ENCODE peak calls at places on chromosomes 7 and 10, in seven cellular contexts. One of them, this sample, is unnamed. For H3K4me1, the result is how much of the 10 kb centered on the place peaks cover.

GRCh38 chr7:55509322-55509721 is 63.0 kb downstream of the VOPP1 start:
- DNase-seq in GM23248: peak
- DNase-seq in MM.1S: peak
- DNase-seq in adrenal gland: no peak
- DNase-seq in stomach: no peak
- DNase-seq in CD8-positive, alpha-beta memory T cell: no peak
- DNase-seq in esophagus squamous epithelium: no peak
- DNase-seq in this sample: no peak

GRCh38 chr7:139081584-139081983 is 27.9 kb downstream of the ZC3HAV1 start:
- DNase-seq in GM23248: no peak
- DNase-seq in MM.1S: no peak
- DNase-seq in adrenal gland: no peak
- DNase-seq in stomach: no peak
- DNase-seq in CD8-positive, alpha-beta memory T cell: no peak
- DNase-seq in esophagus squamous epithelium: no peak
- DNase-seq in this sample: no peak

GRCh38 chr10:109982812-109983211 is 25.0 kb upstream of the ADD3 start:
- DNase-seq in GM23248: no peak
- DNase-seq in MM.1S: no peak
- DNase-seq in adrenal gland: no peak
- DNase-seq in stomach: no peak
- DNase-seq in CD8-positive, alpha-beta memory T cell: no peak
- DNase-seq in esophagus squamous epithelium: no peak
- DNase-seq in this sample: no peak

GRCh38 chr10:99812177-99812576 is 29.7 kb downstream of the ABCC2 start:
- DNase-seq in GM23248: no peak
- DNase-seq in MM.1S: no peak
- DNase-seq in adrenal gland: no peak
- DNase-seq in stomach: no peak
- DNase-seq in CD8-positive, alpha-beta memory T cell: no peak
- DNase-seq in esophagus squamous epithelium: no peak
- DNase-seq in this sample: no peak

GRCh38 chr7:30994206-30995100 is 30.7 kb downstream of the GHRHR start:
- DNase-seq in GM23248: no peak
- DNase-seq in MM.1S: no peak
- DNase-seq in adrenal gland: no peak
- DNase-seq in stomach: no peak
- DNase-seq in CD8-positive, alpha-beta memory T cell: no peak
- DNase-seq in esophagus squamous epithelium: no peak
- DNase-seq in this sample: no peak

GRCh38 chr10:42949287-42949686 is 127.6 kb upstream of the RET start:
- DNase-seq in GM23248: no peak
- DNase-seq in MM.1S: no peak
- DNase-seq in adrenal gland: no peak
- DNase-seq in stomach: no peak
- DNase-seq in CD8-positive, alpha-beta memory T cell: no peak
- DNase-seq in esophagus squamous epithelium: no peak
- DNase-seq in this sample: no peak

GRCh38 chr10:48946891-48947500 is 7.4 kb upstream of the LRRC18 start:
- DNase-seq in GM23248: no peak
- DNase-seq in MM.1S: no peak
- DNase-seq in adrenal gland: no peak
- DNase-seq in stomach: no peak
- DNase-seq in CD8-positive, alpha-beta memory T cell: no peak
- DNase-seq in esophagus squamous epithelium: no peak
- DNase-seq in this sample: no peak

GRCh38 chr10:125567529-125567928 is 115.4 kb downstream of the TEX36 start:
- DNase-seq in GM23248: no peak
- DNase-seq in MM.1S: no peak
- DNase-seq in adrenal gland: no peak
- DNase-seq in stomach: no peak
- DNase-seq in CD8-positive, alpha-beta memory T cell: no peak
- DNase-seq in esophagus squamous epithelium: no peak
- DNase-seq in this sample: no peak

GRCh38 chr7:19107392-19108147 is 9.9 kb downstream of the TWIST1 start:
- DNase-seq in GM23248: peak
- DNase-seq in MM.1S: peak
- DNase-seq in adrenal gland: peak
- DNase-seq in stomach: no peak
- DNase-seq in CD8-positive, alpha-beta memory T cell: no peak
- DNase-seq in esophagus squamous epithelium: no peak
- DNase-seq in this sample: no peak

GRCh38 chr10:105742184-105742583 is 1101.1 kb downstream of the SORCS3 start:
- DNase-seq in GM23248: no peak
- DNase-seq in MM.1S: no peak
- DNase-seq in adrenal gland: peak
- DNase-seq in stomach: peak
- DNase-seq in CD8-positive, alpha-beta memory T cell: no peak
- DNase-seq in esophagus squamous epithelium: no peak
- DNase-seq in this sample: no peak

GRCh38 chr10:79053481-79054202 is 15.1 kb upstream of the ZMIZ1 start:
- DNase-seq in GM23248: no peak
- DNase-seq in MM.1S: no peak
- DNase-seq in adrenal gland: no peak
- DNase-seq in stomach: no peak
- DNase-seq in CD8-positive, alpha-beta memory T cell: no peak
- DNase-seq in esophagus squamous epithelium: no peak
- DNase-seq in this sample: peak

GRCh38 chr7:41188163-41189130 is 514.4 kb downstream of the INHBA start:
- DNase-seq in GM23248: peak
- DNase-seq in MM.1S: no peak
- DNase-seq in adrenal gland: no peak
- DNase-seq in stomach: no peak
- DNase-seq in CD8-positive, alpha-beta memory T cell: no peak
- DNase-seq in esophagus squamous epithelium: no peak
- DNase-seq in this sample: no peak

GRCh38 chr10:10796774-10797415 is 220.8 kb upstream of the CELF2 start:
- DNase-seq in GM23248: peak
- DNase-seq in MM.1S: no peak
- DNase-seq in adrenal gland: no peak
- DNase-seq in stomach: no peak
- DNase-seq in CD8-positive, alpha-beta memory T cell: no peak
- DNase-seq in esophagus squamous epithelium: no peak
- DNase-seq in this sample: no peak

GRCh38 chr10:126670886-126671285 is 393 bp upstream of the C10orf90 start:
- DNase-seq in GM23248: no peak
- DNase-seq in MM.1S: no peak
- DNase-seq in adrenal gland: no peak
- DNase-seq in stomach: no peak
- DNase-seq in CD8-positive, alpha-beta memory T cell: no peak
- DNase-seq in esophagus squamous epithelium: no peak
- DNase-seq in this sample: no peak

GRCh38 chr7:64999165-65000004 is 7.1 kb downstream of the ERV3-1 start:
- DNase-seq in GM23248: no peak
- DNase-seq in MM.1S: peak
- DNase-seq in adrenal gland: peak
- DNase-seq in stomach: peak
- DNase-seq in CD8-positive, alpha-beta memory T cell: no peak
- DNase-seq in esophagus squamous epithelium: no peak
- DNase-seq in this sample: no peak

GRCh38 chr7:128831178-128831993 is 1.2 kb downstream of the FLNC start:
- DNase-seq in GM23248: peak
- DNase-seq in MM.1S: no peak
- DNase-seq in adrenal gland: no peak
- DNase-seq in stomach: no peak
- DNase-seq in CD8-positive, alpha-beta memory T cell: no peak
- DNase-seq in esophagus squamous epithelium: no peak
- DNase-seq in this sample: peak

GRCh38 chr10:124744047-124744687 is at the start of gene FAM53B:
- DNase-seq in GM23248: peak
- DNase-seq in MM.1S: peak
- DNase-seq in adrenal gland: peak
- DNase-seq in stomach: peak
- DNase-seq in CD8-positive, alpha-beta memory T cell: peak
- DNase-seq in esophagus squamous epithelium: no peak
- DNase-seq in this sample: peak

GRCh38 chr7:156993925-156994235 is 16.6 kb downstream of the MNX1 start:
- DNase-seq in GM23248: no peak
- DNase-seq in MM.1S: no peak
- DNase-seq in adrenal gland: no peak
- DNase-seq in stomach: peak
- DNase-seq in CD8-positive, alpha-beta memory T cell: no peak
- DNase-seq in esophagus squamous epithelium: no peak
- DNase-seq in this sample: no peak

GRCh38 chr10:100347568-100348195 is 649 bp downstream of the SCD start:
- DNase-seq in GM23248: peak
- DNase-seq in MM.1S: no peak
- DNase-seq in adrenal gland: peak
- DNase-seq in stomach: no peak
- DNase-seq in CD8-positive, alpha-beta memory T cell: no peak
- DNase-seq in esophagus squamous epithelium: no peak
- DNase-seq in this sample: no peak

GRCh38 chr10:61765176-61766087 is 102.7 kb downstream of the CABCOCO1 start:
- DNase-seq in GM23248: no peak
- DNase-seq in MM.1S: no peak
- DNase-seq in adrenal gland: no peak
- DNase-seq in stomach: no peak
- DNase-seq in CD8-positive, alpha-beta memory T cell: peak
- DNase-seq in esophagus squamous epithelium: no peak
- DNase-seq in this sample: no peak

GRCh38 chr7:43462836-43463235 is 120.1 kb upstream of the STK17A start:
- DNase-seq in GM23248: peak
- DNase-seq in MM.1S: no peak
- DNase-seq in adrenal gland: no peak
- DNase-seq in stomach: no peak
- DNase-seq in CD8-positive, alpha-beta memory T cell: no peak
- DNase-seq in esophagus squamous epithelium: no peak
- DNase-seq in this sample: no peak

DNA sequence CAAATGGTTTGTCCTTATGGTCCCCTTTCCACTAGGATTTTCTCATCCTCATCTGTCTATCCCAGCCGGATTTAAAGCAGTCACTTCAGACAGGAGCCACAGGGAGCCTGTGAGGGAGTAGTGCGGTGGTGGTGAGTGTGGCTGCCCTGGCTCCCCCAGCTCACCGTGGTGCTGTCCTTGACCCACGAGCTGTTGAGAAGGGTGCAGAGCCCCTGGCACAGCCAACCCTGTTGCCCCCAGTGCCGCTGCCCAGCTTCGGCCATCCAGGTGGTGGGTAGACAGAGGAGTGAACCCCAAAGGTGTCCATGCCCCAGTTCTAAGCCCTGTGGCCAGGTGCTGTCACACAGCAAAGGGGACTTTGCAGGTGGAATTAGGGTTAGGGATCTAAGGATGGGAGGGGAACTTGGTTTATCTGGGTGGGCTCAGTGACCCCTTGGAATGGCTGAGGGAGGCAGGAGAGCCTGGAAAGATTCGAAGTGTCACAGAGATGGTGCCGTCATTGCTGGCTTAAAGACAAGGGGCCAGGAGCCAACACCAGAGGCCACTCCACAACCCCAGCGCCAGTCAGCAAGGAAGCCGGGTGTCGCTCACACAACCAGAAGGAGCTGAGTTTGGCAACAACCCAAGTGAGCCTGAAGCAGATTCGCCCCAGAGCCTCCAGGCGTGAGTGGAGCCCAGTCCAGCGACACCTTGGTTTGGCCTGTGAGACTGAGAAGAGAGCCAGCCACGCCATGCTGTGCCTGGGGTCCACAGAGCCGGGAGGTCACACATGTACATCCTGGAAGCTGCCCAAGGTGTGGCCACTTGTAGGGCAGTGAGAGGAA is 142.4 kb downstream of the ADCY1 start:
- DNase-seq in GM23248: no peak
- DNase-seq in MM.1S: no peak
- DNase-seq in adrenal gland: no peak
- DNase-seq in stomach: peak
- DNase-seq in CD8-positive, alpha-beta memory T cell: no peak
- DNase-seq in esophagus squamous epithelium: no peak
- DNase-seq in this sample: no peak
- H3K27ac ChIP-seq in GM23248: no peak
- H3K27ac ChIP-seq in MM.1S: no peak
- H3K27ac ChIP-seq in adrenal gland: no peak
- H3K27ac ChIP-seq in stomach: no peak
- H3K27ac ChIP-seq in CD8-positive, alpha-beta memory T cell: no peak
- H3K27ac ChIP-seq in esophagus squamous epithelium: no peak
- H3K27ac ChIP-seq in this sample: no peak

GRCh38 chr10:72010234-72010992 is 46.2 kb downstream of the CHST3 start:
- DNase-seq in GM23248: peak
- DNase-seq in MM.1S: no peak
- DNase-seq in adrenal gland: no peak
- DNase-seq in stomach: no peak
- DNase-seq in CD8-positive, alpha-beta memory T cell: no peak
- DNase-seq in esophagus squamous epithelium: no peak
- DNase-seq in this sample: no peak
- H3K4me1 ChIP-seq in GM23248: under half
- H3K4me1 ChIP-seq in MM.1S: under half
- H3K4me1 ChIP-seq in adrenal gland: half or more
- H3K4me1 ChIP-seq in stomach: half or more
- H3K4me1 ChIP-seq in CD8-positive, alpha-beta memory T cell: under half
- H3K4me1 ChIP-seq in esophagus squamous epithelium: under half
- H3K4me1 ChIP-seq in this sample: half or more

GRCh38 chr10:102850025-102850518 is 4.0 kb upstream of the BORCS7 start:
- DNase-seq in GM23248: no peak
- DNase-seq in MM.1S: no peak
- DNase-seq in adrenal gland: peak
- DNase-seq in stomach: no peak
- DNase-seq in CD8-positive, alpha-beta memory T cell: no peak
- DNase-seq in esophagus squamous epithelium: no peak
- DNase-seq in this sample: no peak
- H3K27ac ChIP-seq in GM23248: no peak
- H3K27ac ChIP-seq in MM.1S: no peak
- H3K27ac ChIP-seq in adrenal gland: no peak
- H3K27ac ChIP-seq in stomach: no peak
- H3K27ac ChIP-seq in CD8-positive, alpha-beta memory T cell: no peak
- H3K27ac ChIP-seq in esophagus squamous epithelium: no peak
- H3K27ac ChIP-seq in this sample: no peak

GRCh38 chr7:7964250-7964649 is 4.3 kb upstream of the GLCCI1 start:
- DNase-seq in GM23248: no peak
- DNase-seq in MM.1S: no peak
- DNase-seq in adrenal gland: no peak
- DNase-seq in stomach: no peak
- DNase-seq in CD8-positive, alpha-beta memory T cell: no peak
- DNase-seq in esophagus squamous epithelium: no peak
- DNase-seq in this sample: no peak

GRCh38 chr7:7967909-7968543 is 570 bp upstream of the GLCCI1 start:
- DNase-seq in GM23248: peak
- DNase-seq in MM.1S: no peak
- DNase-seq in adrenal gland: no peak
- DNase-seq in stomach: no peak
- DNase-seq in CD8-positive, alpha-beta memory T cell: no peak
- DNase-seq in esophagus squamous epithelium: no peak
- DNase-seq in this sample: no peak

GRCh38 chr7:7966141-7966734 is 2.4 kb upstream of the GLCCI1 start:
- DNase-seq in GM23248: no peak
- DNase-seq in MM.1S: no peak
- DNase-seq in adrenal gland: no peak
- DNase-seq in stomach: no peak
- DNase-seq in CD8-positive, alpha-beta memory T cell: no peak
- DNase-seq in esophagus squamous epithelium: no peak
- DNase-seq in this sample: no peak

GRCh38 chr7:7962851-7963250 is 5.7 kb upstream of the GLCCI1 start:
- DNase-seq in GM23248: peak
- DNase-seq in MM.1S: no peak
- DNase-seq in adrenal gland: no peak
- DNase-seq in stomach: no peak
- DNase-seq in CD8-positive, alpha-beta memory T cell: no peak
- DNase-seq in esophagus squamous epithelium: no peak
- DNase-seq in this sample: no peak

DNA sequence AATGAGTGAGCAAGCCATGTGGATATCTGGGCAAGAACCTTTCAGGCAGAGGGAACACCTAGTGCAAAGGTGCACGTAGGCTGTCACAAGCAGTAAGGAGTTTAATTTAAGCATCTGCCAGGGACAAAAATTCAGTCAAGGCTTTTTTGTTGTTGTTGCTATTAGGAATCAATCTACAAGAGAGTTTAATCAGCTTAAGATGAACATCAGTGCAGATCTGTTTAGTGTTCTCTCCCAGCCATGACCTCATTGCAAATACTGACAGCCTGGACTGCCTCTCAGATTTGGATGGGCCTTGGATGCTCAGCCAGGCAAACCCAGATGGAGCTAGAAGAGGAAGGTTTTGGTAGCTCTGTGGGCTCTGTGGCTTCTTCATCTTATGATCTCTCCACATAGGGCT is 3.3 kb upstream of the GLCCI1 start:
- DNase-seq in GM23248: no peak
- DNase-seq in MM.1S: no peak
- DNase-seq in adrenal gland: no peak
- DNase-seq in stomach: no peak
- DNase-seq in CD8-positive, alpha-beta memory T cell: no peak
- DNase-seq in esophagus squamous epithelium: no peak
- DNase-seq in this sample: no peak
- H3K4me1 ChIP-seq in GM23248: under half
- H3K4me1 ChIP-seq in MM.1S: under half
- H3K4me1 ChIP-seq in adrenal gland: under half
- H3K4me1 ChIP-seq in stomach: under half
- H3K4me1 ChIP-seq in CD8-positive, alpha-beta memory T cell: under half
- H3K4me1 ChIP-seq in esophagus squamous epithelium: under half
- H3K4me1 ChIP-seq in this sample: under half

This sample was measured in ovary.